ENCODE peak calls at places on chromosome 13, in ten cellular contexts. T is CD8-positive, alpha-beta memory T cell; R is stimulated activated CD4-positive, alpha-beta T cell treated with anti-CD3 and anti-CD28 coated beads, TNF-alpha, amount 100 ng/mL, for 48 hours; C is GM12891; J is stimulated activated CD8-positive, alpha-beta memory T cell treated with anti-CD3 and anti-CD28 coated beads, Interleukin-15, amount 100 ng/mL, for 4 hours; Z is RPMI7951; A is globus pallidus; H is LHCN-M2; Q is anterior cingulate cortex; B is AG09309. K is an unnamed sample.

GRCh38 chr13:27007166-27007565 is 164.4 kb downstream of the USP12 start:
- DNase-seq in T (no peak), R (no peak), H (peak), A (no peak), Q (no peak), J (no peak), B (no peak), Z (no peak), C (no peak), K (peak)

GRCh38 chr13:97113231-97114001 is 108.7 kb upstream of the MBNL2 start:
- DNase-seq in B (no peak), T (no peak), R (no peak), J (no peak), A (peak), C (no peak), Z (no peak), Q (peak), H (no peak), K (no peak)

GRCh38 chr13:27510082-27510481 is 59.7 kb upstream of the MTIF3 start:
- DNase-seq in Z (no peak), C (no peak), Q (no peak), J (no peak), H (no peak), R (no peak), B (no peak), A (no peak), T (no peak), K (no peak)

GRCh38 chr13:112779856-112780604 is 90.2 kb downstream of the ATP11A start:
- DNase-seq in Q (no peak), Z (no peak), A (no peak), B (no peak), J (no peak), H (no peak), R (no peak), C (no peak), T (no peak), K (no peak)

GRCh38 chr13:111791131-111791530 is 275.8 kb upstream of the SOX1 start:
- DNase-seq in H (no peak), T (no peak), Z (no peak), C (no peak), B (no peak), A (no peak), R (no peak), J (no peak), Q (no peak), K (no peak)

GRCh38 chr13:88617176-88617575 is 946.0 kb downstream of the SLITRK5 start:
- DNase-seq in R (no peak), H (no peak), Q (no peak), Z (no peak), T (no peak), B (no peak), J (no peak), C (no peak), A (no peak), K (no peak)

GRCh38 chr13:90591260-90591926 is 756.1 kb upstream of the MIR17HG start:
- DNase-seq in B (no peak), R (no peak), Z (no peak), J (no peak), A (no peak), Q (no peak), C (no peak), H (no peak), T (no peak), K (no peak)

GRCh38 chr13:51628059-51628852 is 44.0 kb downstream of the WDFY2 start:
- DNase-seq in B (no peak), R (no peak), Q (no peak), C (no peak), T (no peak), A (peak), H (no peak), Z (no peak), J (no peak), K (no peak)

GRCh38 chr13:67736646-67737420 is 506.7 kb upstream of the PCDH9 start:
- DNase-seq in B (no peak), Q (no peak), T (no peak), J (no peak), R (no peak), C (no peak), H (peak), A (peak), Z (no peak), K (peak)

GRCh38 chr13:50230365-50230978 is 215.2 kb downstream of the KCNRG start:
- DNase-seq in Q (no peak), J (no peak), A (no peak), H (peak), Z (peak), C (no peak), T (no peak), R (no peak), B (peak), K (no peak)

GRCh38 chr13:91609353-91609752 is 210.9 kb downstream of the GPC5 start:
- DNase-seq in H (no peak), J (no peak), A (no peak), C (no peak), R (no peak), Q (no peak), B (no peak), T (no peak), Z (no peak), K (no peak)

GRCh38 chr13:74443623-74444022 is 309.4 kb upstream of the KLF12 start:
- DNase-seq in Z (peak), J (no peak), A (no peak), R (no peak), B (peak), Q (no peak), T (no peak), H (peak), C (no peak), K (no peak)

GRCh38 chr13:89380101-89380500 is 1708.9 kb downstream of the SLITRK5 start:
- DNase-seq in T (no peak), A (no peak), B (no peak), C (no peak), J (no peak), H (no peak), Q (no peak), R (no peak), Z (no peak), K (no peak)

GRCh38 chr13:102139626-102140025 is 262.2 kb downstream of the FGF14 start:
- DNase-seq in R (no peak), B (no peak), A (no peak), Q (no peak), C (no peak), T (no peak), Z (no peak), H (no peak), J (no peak), K (no peak)

GRCh38 chr13:111629933-111630332 is 309.5 kb downstream of the TEX29 start:
- DNase-seq in J (no peak), A (no peak), T (no peak), Q (peak), R (no peak), Z (no peak), H (no peak), B (no peak), C (no peak), K (no peak)

GRCh38 chr13:20482818-20483217 is 42.8 kb downstream of the CRYL1 start:
- DNase-seq in A (no peak), T (no peak), J (no peak), Q (no peak), R (no peak), C (no peak), B (no peak), H (no peak), Z (no peak), K (no peak)

GRCh38 chr13:113837554-113838355 is 26.1 kb downstream of the GAS6 start:
- DNase-seq in T (no peak), C (no peak), Z (peak), Q (peak), A (peak), J (no peak), B (peak), R (no peak), H (peak), K (peak)

GRCh38 chr13:44978328-44978727 is 10.9 kb downstream of the NUFIP1 start:
- DNase-seq in J (no peak), A (no peak), H (no peak), R (no peak), Z (no peak), C (no peak), T (no peak), Q (no peak), B (no peak), K (no peak)

K was measured in G401.